ENCODE peak calls at places on chromosomes 12 and 14, in ten cellular contexts. W, L, R, O, A, V, X, F, D and P are unnamed samples.
A peak's percentile ranks its signal among the peaks of the same experiment; 100 is the strongest.

GRCh38 chr14:49550284-49551184 is 35.6 kb downstream of the RPS29 start:
- DNase-seq in W (no peak), L (no peak), R (peak; percentile 7), O (peak; percentile 25), A (peak; percentile 39), V (peak; percentile 33), X (no peak), F (no peak), D (peak; percentile 11), P (no peak)

GRCh38 chr14:51783765-51784164 is 76.6 kb upstream of the GNG2 start:
- DNase-seq in W (no peak), L (no peak), R (no peak), O (peak; percentile 55), A (peak; percentile 88), V (peak; percentile 79), X (no peak), F (no peak), D (peak; percentile 27), P (no peak)

GRCh38 chr14:36666416-36667206 is 5.0 kb downstream of the PAX9 start:
- DNase-seq in W (no peak), L (no peak), R (no peak), O (no peak), A (no peak), V (no peak), X (no peak), F (no peak), D (no peak), P (no peak)

GRCh38 chr12:53062977-53063707 is 13.3 kb downstream of the TNS2 start:
- DNase-seq in W (peak; percentile 5), L (no peak), R (no peak), O (no peak), A (peak; percentile 25), V (no peak), X (no peak), F (no peak), D (no peak), P (no peak)

GRCh38 chr12:108826807-108827721 is 30.3 kb downstream of the SSH1 start:
- DNase-seq in W (no peak), L (no peak), R (no peak), O (no peak), A (peak; percentile 46), V (no peak), X (no peak), F (no peak), D (no peak), P (no peak)

GRCh38 chr12:58148405-58148804 is 207.0 kb downstream of the ATP23 start:
- DNase-seq in W (peak; percentile 5), L (peak; percentile 6), R (no peak), O (peak; percentile 41), A (peak; percentile 36), V (peak; percentile 53), X (no peak), F (peak; percentile 77), D (peak; percentile 18), P (peak; percentile 12)

GRCh38 chr14:90088160-90088559 is 26.4 kb downstream of the KCNK13 start:
- DNase-seq in W (no peak), L (no peak), R (no peak), O (no peak), A (peak; percentile 9), V (no peak), X (no peak), F (no peak), D (no peak), P (no peak)

GRCh38 chr12:3061129-3061857 is 15.9 kb upstream of the TSPAN9 start:
- DNase-seq in W (no peak), L (no peak), R (no peak), O (no peak), A (peak; percentile 84), V (no peak), X (no peak), F (no peak), D (no peak), P (peak; percentile 20)

GRCh38 chr12:26125451-26126339 is 858 bp upstream of the BHLHE41 start:
- DNase-seq in W (peak; percentile 89), L (peak; percentile 81), R (no peak), O (peak; percentile 95), A (peak; percentile 86), V (peak; percentile 72), X (peak; percentile 55), F (no peak), D (peak; percentile 88), P (no peak)

GRCh38 chr12:68910128-68910527 is 22.8 kb downstream of the CPM start:
- DNase-seq in W (no peak), L (no peak), R (no peak), O (peak; percentile 67), A (no peak), V (peak; percentile 43), X (no peak), F (no peak), D (no peak), P (no peak)

GRCh38 chr14:26841920-26842741 is 244.3 kb upstream of the NOVA1 start:
- DNase-seq in W (peak; percentile 84), L (peak; percentile 34), R (no peak), O (peak; percentile 96), A (peak; percentile 97), V (peak; percentile 100), X (peak; percentile 87), F (peak; percentile 99), D (peak; percentile 2), P (peak; percentile 94)

GRCh38 chr14:26841361-26841760 is 243.5 kb upstream of the NOVA1 start:
- DNase-seq in W (no peak), L (no peak), R (no peak), O (peak; percentile 43), A (peak; percentile 53), V (peak; percentile 53), X (no peak), F (no peak), D (no peak), P (no peak)

GRCh38 chr14:26833777-26834176 is 235.9 kb upstream of the NOVA1 start:
- DNase-seq in W (no peak), L (no peak), R (no peak), O (peak; percentile 8), A (no peak), V (no peak), X (no peak), F (no peak), D (no peak), P (no peak)

GRCh38 chr14:26835949-26836570 is 238.2 kb upstream of the NOVA1 start:
- DNase-seq in W (no peak), L (no peak), R (no peak), O (no peak), A (no peak), V (peak; percentile 23), X (no peak), F (no peak), D (no peak), P (no peak)

DNA sequence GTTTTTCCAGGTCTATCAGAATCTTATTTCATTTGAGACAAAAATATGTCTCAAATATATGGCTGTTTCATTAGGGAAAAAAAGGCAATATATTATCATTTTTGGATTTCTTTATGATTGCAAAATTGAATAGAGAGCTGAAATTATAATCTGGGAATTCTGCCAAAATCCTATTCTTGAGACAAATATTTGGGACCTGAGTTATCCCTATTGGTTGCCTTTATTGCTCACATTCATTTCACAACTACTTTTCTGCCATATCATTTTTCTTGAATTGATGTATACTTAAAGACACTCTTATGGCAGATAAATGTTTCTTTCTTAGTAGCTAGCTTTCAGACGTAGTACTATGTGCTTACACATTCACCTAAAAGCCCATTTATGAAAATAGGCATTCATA is 241.6 kb upstream of the NOVA1 start:
- DNase-seq in W (no peak), L (no peak), R (no peak), O (peak; percentile 15), A (peak; percentile 40), V (peak; percentile 59), X (no peak), F (no peak), D (no peak), P (no peak)
- TF ChIP-seq CTCF in W (no peak), L (no peak), R (no peak), O (no peak), A (no peak), V (no peak), X (no peak), F (no peak), D (no peak), P (no peak)

DNA sequence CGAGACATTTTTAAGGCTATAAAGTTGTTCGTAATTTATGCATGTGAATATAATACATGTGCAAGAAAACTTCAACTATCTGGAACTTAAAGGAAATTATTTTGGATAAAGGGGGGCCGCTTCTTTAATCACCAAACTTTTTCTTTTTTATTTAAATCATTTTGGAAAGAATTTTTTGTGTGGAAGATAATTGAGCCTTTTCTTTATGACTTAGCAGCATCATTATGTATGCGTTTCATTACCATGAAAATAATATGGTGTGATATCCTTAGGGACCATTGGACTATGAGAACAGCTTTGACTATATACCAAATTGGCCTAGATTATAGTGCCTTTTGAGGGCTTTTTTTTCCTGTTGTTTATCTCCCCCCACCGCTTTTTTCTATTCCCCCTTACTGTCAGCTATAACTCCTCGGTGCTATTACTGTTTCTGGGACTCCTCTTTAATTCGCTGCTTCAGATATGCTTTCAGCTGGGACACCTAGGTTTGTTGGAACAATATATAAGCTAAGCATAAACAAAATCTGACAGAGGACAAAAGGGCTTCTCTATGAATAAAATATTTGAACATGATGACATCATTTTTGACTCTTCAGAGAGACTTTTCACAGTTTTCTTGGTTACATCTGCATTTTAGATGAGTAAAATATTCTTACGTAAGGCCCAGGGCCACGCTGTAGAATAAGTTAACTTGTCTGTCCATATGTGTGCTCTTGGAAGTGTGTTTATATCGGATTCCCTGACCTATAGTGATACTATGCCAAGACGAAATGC is 392.7 kb downstream of the NPAS3 start:
- DNase-seq in W (no peak), L (no peak), R (no peak), O (no peak), A (no peak), V (no peak), X (no peak), F (no peak), D (no peak), P (no peak)
- H3K4me3 ChIP-seq in W (no peak overlapping the region), L (no peak overlapping the region), R (no peak overlapping the region), O (no peak overlapping the region), A (no peak overlapping the region), V (no peak overlapping the region), X (no peak overlapping the region), F (no peak overlapping the region), D (no peak overlapping the region), P (no peak overlapping the region)

GRCh38 chr12:116164976-116165425 is 112.5 kb downstream of the MED13L start:
- DNase-seq in W (no peak), L (no peak), R (no peak), O (peak; percentile 82), A (peak; percentile 52), V (peak; percentile 47), X (no peak), F (no peak), D (peak; percentile 27), P (no peak)
- TF ChIP-seq CTCF in W (no peak), L (no peak), R (no peak), O (no peak), A (no peak), V (no peak), X (no peak), F (no peak), D (no peak), P (no peak)

DNA sequence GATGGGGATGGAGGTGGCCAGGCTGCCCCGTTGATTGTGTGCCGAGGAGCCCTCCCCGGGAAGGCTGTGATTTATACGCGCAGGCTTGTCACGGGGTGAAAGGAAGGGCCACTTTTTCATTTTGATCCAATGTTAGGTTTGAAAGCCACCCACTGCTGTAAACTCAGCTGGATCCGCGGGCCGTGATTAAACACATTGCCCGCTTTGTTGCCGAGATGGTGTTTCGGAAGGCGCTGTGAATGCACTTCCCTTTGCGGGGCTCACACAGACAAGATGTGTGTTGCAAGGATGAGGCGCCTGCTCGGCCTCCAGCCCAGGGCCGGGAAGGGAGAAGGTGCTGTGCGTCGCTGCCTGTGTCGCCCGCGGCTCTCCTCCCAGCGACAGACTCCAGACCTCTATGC is 98.9 kb downstream of the TMEM132C start:
- DNase-seq in W (peak; percentile 13), L (no peak), R (no peak), O (no peak), A (no peak), V (no peak), X (no peak), F (no peak), D (peak; percentile 12), P (no peak)
- H3K4me3 ChIP-seq in W (no peak overlapping the region), L (no peak overlapping the region), R (no peak overlapping the region), O (no peak overlapping the region), A (peak overlapping the region; percentile 40), V (no peak overlapping the region), X (peak overlapping the region; percentile 37), F (no peak overlapping the region), D (no peak overlapping the region), P (peak overlapping the region; percentile 5)